ENCODE peak calls at places on chromosomes 12 and 14, in four cellular contexts. M is Panc1, S is ovary, L is IMR-90. I is an unnamed sample.

GRCh38 chr12:89525002-89525823 is 617 bp upstream of the GALNT4 start:
- DNase-seq in S (peak), L (peak), M (no peak), I (peak)

GRCh38 chr14:100664234-100664633 is 62.5 kb upstream of the DLK1 start:
- DNase-seq in S (peak), L (no peak), M (no peak), I (no peak)

GRCh38 chr12:31369712-31370521 is 44.0 kb upstream of the SINHCAF start:
- DNase-seq in M (no peak), L (peak), S (peak), I (peak)

GRCh38 chr12:45730116-45730841 is 773 bp downstream of the ARID2 start:
- DNase-seq in L (peak), S (peak), M (no peak), I (peak)

GRCh38 chr12:85568395-85569103 is 267.7 kb downstream of the RASSF9 start:
- DNase-seq in M (no peak), S (no peak), L (no peak), I (no peak)

GRCh38 chr12:131425468-131425867 is 285.4 kb upstream of the SFSWAP start:
- DNase-seq in L (no peak), M (no peak), S (no peak), I (no peak)

GRCh38 chr12:107610030-107610859 is 75.4 kb upstream of the PWP1 start:
- DNase-seq in S (no peak), M (no peak), L (peak), I (peak)

GRCh38 chr12:62866451-62867082 is 68.4 kb downstream of the PPM1H start:
- DNase-seq in M (no peak), L (peak), S (no peak), I (peak)

DNA sequence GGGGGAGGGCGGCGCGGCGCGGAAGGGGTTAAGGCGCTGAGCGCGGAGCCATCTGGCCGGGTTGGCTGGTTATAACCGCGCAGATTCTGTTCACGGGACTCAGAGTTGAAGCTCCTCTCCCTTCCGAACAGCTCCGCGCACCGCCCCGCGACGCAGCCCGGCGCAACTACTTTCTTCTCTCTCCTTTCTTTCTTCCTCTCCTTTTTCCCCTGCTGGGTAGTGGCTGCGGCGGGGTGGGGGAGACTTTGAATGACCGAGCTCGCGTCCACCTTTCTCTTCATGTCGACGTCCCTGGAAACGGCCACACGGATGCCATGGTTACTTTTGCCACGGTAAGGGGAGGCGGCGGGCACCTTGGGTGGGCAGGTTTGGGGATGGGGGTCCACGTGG is at the start of gene NTF3:
- DNase-seq in S (peak), L (peak), M (no peak), I (no peak)
- H3K4me3 ChIP-seq in S (peak), L (peak), M (no peak), I (peak)

DNA sequence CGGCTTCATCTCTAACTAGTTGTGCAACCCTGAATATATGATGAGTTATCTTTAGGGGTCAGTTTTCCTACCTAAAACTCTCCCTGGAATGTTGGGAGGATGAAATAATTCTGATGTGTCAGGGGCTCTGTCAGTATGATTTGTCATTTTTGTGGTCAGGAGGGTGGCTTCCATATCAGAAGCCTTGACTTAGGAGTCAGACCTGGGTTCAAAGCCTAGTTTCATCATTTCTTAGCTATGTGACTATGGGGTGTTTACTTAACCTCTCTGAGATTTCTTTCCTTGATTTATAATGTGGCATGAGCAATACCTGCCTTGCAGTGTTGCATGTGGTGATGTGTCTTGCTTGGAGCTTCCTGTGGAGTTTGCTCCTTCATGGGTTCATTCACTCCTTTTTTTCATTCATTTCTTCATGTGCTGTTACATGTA is 146.8 kb downstream of the CHST11 start:
- DNase-seq in L (peak), S (no peak), M (no peak), I (peak)
- H3K27ac ChIP-seq in L (no peak), S (no peak), M (peak), I (peak)

GRCh38 chr12:75322464-75322863 is 7.7 kb downstream of the CAPS2 start:
- DNase-seq in M (no peak), L (peak), S (no peak), I (peak)
- H3K4me3 ChIP-seq in M (no peak), L (peak), S (no peak), I (no peak)

GRCh38 chr12:127552838-127553237 is 714.1 kb upstream of the TMEM132C start:
- DNase-seq in L (no peak), M (no peak), S (no peak), I (no peak)

GRCh38 chr12:127555071-127555470 is 711.9 kb upstream of the TMEM132C start:
- DNase-seq in L (no peak), M (no peak), S (no peak), I (no peak)

GRCh38 chr12:127546721-127547505 is 720.1 kb upstream of the TMEM132C start:
- DNase-seq in L (no peak), S (no peak), M (no peak), I (no peak)

GRCh38 chr12:127548123-127548553 is 718.8 kb upstream of the TMEM132C start:
- DNase-seq in L (peak), S (no peak), M (peak), I (peak)

DNA sequence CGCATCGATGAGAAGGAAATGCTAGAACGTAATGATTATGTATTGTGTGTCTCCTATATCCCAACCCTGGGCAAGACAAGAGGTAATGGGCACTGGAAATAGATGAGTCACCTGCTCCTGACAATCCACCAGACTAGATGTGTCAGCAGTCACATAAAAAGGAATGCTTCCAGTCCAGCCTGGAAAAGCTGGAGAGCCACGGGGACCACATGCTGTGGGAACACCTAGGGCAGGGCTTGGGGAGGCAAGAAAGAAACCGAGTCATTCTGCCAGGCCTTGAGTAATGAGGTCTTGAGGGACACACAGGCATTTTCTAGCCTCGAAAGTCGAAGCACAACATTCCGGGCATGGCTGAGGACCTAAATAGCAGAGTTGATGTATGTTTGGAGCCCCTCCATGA is 716.7 kb upstream of the TMEM132C start:
- DNase-seq in M (no peak), S (no peak), L (peak), I (peak)
- H3K27ac ChIP-seq in M (no peak), S (no peak), L (no peak), I (no peak)

GRCh38 chr14:50363734-50364113 is 33.0 kb downstream of the CDKL1 start:
- DNase-seq in M (no peak), S (no peak), L (peak), I (no peak)
- H3K4me3 ChIP-seq in M (no peak), S (peak), L (peak), I (no peak)

DNA sequence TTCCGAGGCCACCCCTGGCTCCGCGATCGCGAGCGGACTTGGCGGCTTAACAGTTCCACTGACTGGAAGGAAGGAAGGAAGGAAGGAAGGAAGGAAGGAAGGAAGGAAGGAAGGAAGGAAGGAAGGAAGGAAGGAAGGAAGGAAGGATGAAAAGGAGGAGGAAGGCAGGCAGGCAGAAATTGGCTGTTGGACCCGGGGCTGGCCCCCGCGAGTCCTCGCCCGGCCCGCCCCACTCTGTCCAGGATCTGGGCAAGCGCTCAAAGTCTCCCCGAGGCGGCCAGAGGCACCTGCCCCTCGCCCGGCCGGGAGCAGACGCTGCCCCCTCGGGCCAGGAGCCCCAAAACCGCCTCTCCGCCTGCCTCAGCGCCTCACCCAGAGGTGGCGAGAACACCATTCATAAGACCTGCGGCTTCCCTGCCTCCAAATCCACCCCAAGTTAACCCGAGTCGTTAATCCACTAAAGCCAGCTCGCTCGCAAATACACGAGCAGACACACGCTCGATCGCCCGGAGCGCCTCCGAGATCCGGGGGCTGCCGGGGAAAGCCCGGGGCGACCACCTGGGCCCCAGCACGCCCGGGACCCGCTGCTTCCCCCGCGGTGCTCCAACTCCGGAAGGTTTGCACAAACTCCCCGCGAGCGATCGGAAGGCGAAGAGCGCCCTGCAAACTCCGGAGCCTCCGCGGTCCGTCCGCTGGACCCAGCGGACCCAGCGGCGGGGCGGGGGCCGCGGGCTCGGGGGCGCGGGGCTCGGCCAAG is 844 bp downstream of the DPF3 start:
- DNase-seq in S (peak), L (no peak), M (no peak), I (no peak)
- H3K27ac ChIP-seq in S (peak), L (peak), M (no peak), I (peak)

DNA sequence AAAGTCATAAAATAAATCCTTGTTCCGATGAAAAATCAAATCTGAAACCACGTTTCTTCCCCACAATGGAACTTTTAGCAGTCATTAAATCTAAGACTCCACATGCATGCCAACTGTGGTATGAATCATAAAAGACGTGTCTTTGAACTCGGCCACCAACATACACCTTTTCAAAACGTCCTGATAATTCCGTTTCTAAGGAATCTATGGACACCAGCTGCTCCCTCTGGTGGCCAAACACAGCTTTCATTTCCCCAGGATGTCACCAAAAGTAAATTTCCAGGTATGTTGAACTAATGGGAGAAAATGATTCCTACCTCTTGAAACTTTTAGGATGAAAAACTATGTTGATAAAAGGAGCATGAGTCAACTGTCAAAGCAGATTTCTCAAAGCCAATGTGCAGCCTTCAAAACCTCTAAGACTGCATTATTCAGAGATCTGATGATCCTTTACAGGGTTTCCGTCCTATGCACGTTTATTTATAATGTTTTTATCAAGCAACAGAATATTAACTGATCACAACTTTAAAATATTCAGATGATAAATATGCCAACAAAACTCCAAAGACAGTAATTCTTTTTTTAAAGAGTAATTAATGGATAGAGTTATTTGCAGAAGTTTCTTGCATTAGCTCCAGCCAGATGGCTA is 96.2 kb downstream of the CIT start:
- DNase-seq in L (peak), S (no peak), M (no peak), I (peak)
- H3K4me3 ChIP-seq in L (peak), S (no peak), M (no peak), I (no peak)